ENCODE peak calls at places on chromosomes 7 and 10, in four cellular contexts. P is AG04450, K is dorsolateral prefrontal cortex, Q is psoas muscle. W is an unnamed sample.

GRCh38 chr10:71889388-71889987 is 38.4 kb upstream of the PSAP start:
- DNase-seq in P (no peak), K (no peak), Q (no peak), W (no peak)

GRCh38 chr10:482036-482435 is 207.4 kb downstream of the DIP2C start:
- DNase-seq in P (no peak), K (no peak), Q (peak; percentile 62), W (no peak)

GRCh38 chr7:93249749-93250148 is 17.6 kb downstream of the VPS50 start:
- DNase-seq in P (no peak), K (no peak), Q (no peak), W (no peak)

GRCh38 chr10:77698267-77698932 is 60.8 kb upstream of the KCNMA1 start:
- DNase-seq in P (no peak), K (no peak), Q (no peak), W (no peak)

GRCh38 chr10:72274730-72275350 is 1.1 kb downstream of the DDIT4 start:
- DNase-seq in P (no peak), K (peak; percentile 70), Q (peak; percentile 93), W (peak; percentile 73)

GRCh38 chr10:46229144-46229563 is 57.6 kb upstream of the ANTXRL start:
- DNase-seq in P (no peak), K (peak; percentile 23), Q (no peak), W (no peak)

GRCh38 chr7:44534087-44534486 is 7.0 kb downstream of the NPC1L1 start:
- DNase-seq in P (peak; percentile 42), K (no peak), Q (no peak), W (no peak)

GRCh38 chr7:150668472-150668911 is 17.0 kb upstream of the GIMAP2 start:
- DNase-seq in P (no peak), K (no peak), Q (no peak), W (no peak)

GRCh38 chr7:115968166-115968565 is 62.4 kb downstream of the TFEC start:
- DNase-seq in P (no peak), K (no peak), Q (no peak), W (no peak)

GRCh38 chr10:46019541-46020343 is 10.7 kb downstream of the NCOA4 start:
- DNase-seq in P (no peak), K (no peak), Q (no peak), W (no peak)

GRCh38 chr7:95999481-95999880 is 227.1 kb downstream of the DYNC1I1 start:
- DNase-seq in P (no peak), K (no peak), Q (no peak), W (no peak)

GRCh38 chr10:84665883-84666463 is 337.6 kb downstream of the CCSER2 start:
- DNase-seq in P (no peak), K (no peak), Q (no peak), W (peak; percentile 71)

GRCh38 chr10:43998021-43998809 is 349.5 kb upstream of the ZNF32 start:
- DNase-seq in P (no peak), K (no peak), Q (no peak), W (no peak)

GRCh38 chr10:109922353-109922975 is 847 bp downstream of the XPNPEP1 start:
- DNase-seq in P (no peak), K (no peak), Q (no peak), W (no peak)

GRCh38 chr7:127751062-127751722 is 99.2 kb downstream of the SND1 start:
- DNase-seq in P (peak; percentile 62), K (no peak), Q (no peak), W (no peak)

GRCh38 chr10:13483073-13483472 is 45.7 kb downstream of the BEND7 start:
- DNase-seq in P (no peak), K (no peak), Q (no peak), W (no peak)

GRCh38 chr7:47581442-47581820 is 480 bp downstream of the TNS3 start:
- DNase-seq in P (no peak), K (no peak), Q (no peak), W (peak; percentile 83)

GRCh38 chr7:86793129-86793528 is 149.4 kb downstream of the GRM3 start:
- DNase-seq in P (no peak), K (no peak), Q (no peak), W (no peak)

GRCh38 chr10:90227786-90228185 is 526.4 kb downstream of the KIF20B start:
- DNase-seq in P (no peak), K (no peak), Q (no peak), W (no peak)

GRCh38 chr7:142379445-142379844 is 121.6 kb upstream of the PRSS58 start:
- DNase-seq in P (no peak), K (no peak), Q (no peak), W (no peak)

GRCh38 chr7:142377567-142377966 is 119.7 kb upstream of the PRSS58 start:
- DNase-seq in P (no peak), K (no peak), Q (no peak), W (no peak)

GRCh38 chr7:142376356-142376997 is 118.6 kb upstream of the PRSS58 start:
- DNase-seq in P (no peak), K (no peak), Q (no peak), W (no peak)

GRCh38 chr7:142372727-142373126 is 114.9 kb upstream of the PRSS58 start:
- DNase-seq in P (no peak), K (no peak), Q (peak; percentile 67), W (no peak)

GRCh38 chr7:142375710-142376313 is 118.0 kb upstream of the PRSS58 start:
- DNase-seq in P (no peak), K (no peak), Q (peak; percentile 63), W (no peak)
- TF ChIP-seq CTCF in P (no peak), K (no peak), Q (peak; percentile 24), W (no peak)

GRCh38 chr7:20257212-20257611 is 40.0 kb upstream of the MACC1 start:
- DNase-seq in P (no peak), K (no peak), Q (no peak), W (no peak)

GRCh38 chr7:20264623-20265022 is 47.4 kb upstream of the MACC1 start:
- DNase-seq in P (no peak), K (no peak), Q (no peak), W (no peak)

GRCh38 chr7:20260219-20260618 is 43.0 kb upstream of the MACC1 start:
- DNase-seq in P (no peak), K (no peak), Q (no peak), W (no peak)
- H3K27ac ChIP-seq in P (no peak overlapping the region), K (no peak overlapping the region), Q (no peak overlapping the region), W (no peak overlapping the region)

GRCh38 chr7:55975944-55976633 is 11.7 kb downstream of the NIPSNAP2 start:
- DNase-seq in P (no peak), K (no peak), Q (no peak), W (no peak)

GRCh38 chr7:55973747-55974250 is 9.4 kb downstream of the NIPSNAP2 start:
- DNase-seq in P (no peak), K (no peak), Q (no peak), W (no peak)

GRCh38 chr7:55983537-55983936 is 19.2 kb downstream of the NIPSNAP2 start:
- DNase-seq in P (no peak), K (no peak), Q (no peak), W (no peak)

GRCh38 chr7:55980266-55980665 is 15.9 kb downstream of the NIPSNAP2 start:
- DNase-seq in P (no peak), K (no peak), Q (no peak), W (no peak)

DNA sequence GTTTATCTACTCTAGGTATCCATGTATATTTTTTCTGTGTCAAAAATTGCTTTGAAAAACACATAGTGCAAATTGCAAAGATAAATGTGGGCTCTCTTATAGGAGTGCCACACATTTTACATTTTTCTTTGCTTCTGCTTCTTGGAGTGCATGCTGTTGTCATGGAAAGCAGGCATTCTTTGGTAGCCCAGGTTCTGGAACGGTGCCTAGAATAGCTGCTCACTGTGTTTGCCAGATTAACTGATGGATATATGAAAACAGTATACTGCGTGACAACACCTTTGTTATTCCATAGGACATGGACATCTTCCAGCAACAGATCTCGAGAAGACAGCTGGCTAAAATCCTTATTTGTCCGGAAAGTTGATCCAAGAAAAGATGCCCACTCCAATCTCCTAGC is 13.4 kb downstream of the NIPSNAP2 start:
- DNase-seq in P (no peak), K (no peak), Q (no peak), W (no peak)
- H3K4me3 ChIP-seq in P (no peak overlapping the region), K (no peak overlapping the region), Q (no peak overlapping the region), W (no peak overlapping the region)

DNA sequence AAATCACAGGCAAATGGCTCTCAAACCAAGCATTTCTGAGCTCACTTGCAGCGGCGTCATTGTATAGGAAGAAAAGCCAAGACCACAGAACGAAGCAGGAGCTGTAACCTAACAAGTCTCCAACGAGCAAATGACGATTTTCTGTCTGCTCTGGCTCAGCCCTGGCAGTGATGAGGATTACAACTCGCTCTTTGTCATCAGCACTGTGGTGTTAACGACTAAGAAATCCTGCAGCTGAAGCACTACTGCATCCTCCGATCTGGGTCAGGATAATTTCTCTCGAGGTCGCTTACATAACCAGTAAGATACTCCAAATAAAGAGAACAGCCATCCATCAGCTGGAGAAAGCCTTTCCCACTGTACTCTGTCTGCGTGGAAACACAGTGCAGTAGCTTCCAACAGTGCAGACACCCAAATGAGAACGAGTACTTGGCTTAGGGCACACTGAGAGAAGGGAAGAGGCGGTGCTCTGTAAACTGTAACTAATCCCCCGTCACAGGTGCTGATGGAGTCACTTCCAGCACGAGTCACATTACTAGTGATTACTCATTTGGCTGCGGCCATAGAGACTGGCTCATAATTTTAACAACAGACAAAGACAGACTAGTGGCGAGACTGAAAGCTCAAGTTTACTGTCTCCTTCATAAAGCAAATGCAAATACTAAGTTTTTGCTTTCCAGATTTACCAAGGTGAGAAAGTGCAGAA is 135.8 kb downstream of the NRBF2 start:
- DNase-seq in P (peak; percentile 84), K (peak; percentile 65), Q (peak; percentile 84), W (no peak)
- TF ChIP-seq CTCF in P (peak; percentile 33), K (no peak), Q (peak; percentile 47), W (peak; percentile 45)

DNA sequence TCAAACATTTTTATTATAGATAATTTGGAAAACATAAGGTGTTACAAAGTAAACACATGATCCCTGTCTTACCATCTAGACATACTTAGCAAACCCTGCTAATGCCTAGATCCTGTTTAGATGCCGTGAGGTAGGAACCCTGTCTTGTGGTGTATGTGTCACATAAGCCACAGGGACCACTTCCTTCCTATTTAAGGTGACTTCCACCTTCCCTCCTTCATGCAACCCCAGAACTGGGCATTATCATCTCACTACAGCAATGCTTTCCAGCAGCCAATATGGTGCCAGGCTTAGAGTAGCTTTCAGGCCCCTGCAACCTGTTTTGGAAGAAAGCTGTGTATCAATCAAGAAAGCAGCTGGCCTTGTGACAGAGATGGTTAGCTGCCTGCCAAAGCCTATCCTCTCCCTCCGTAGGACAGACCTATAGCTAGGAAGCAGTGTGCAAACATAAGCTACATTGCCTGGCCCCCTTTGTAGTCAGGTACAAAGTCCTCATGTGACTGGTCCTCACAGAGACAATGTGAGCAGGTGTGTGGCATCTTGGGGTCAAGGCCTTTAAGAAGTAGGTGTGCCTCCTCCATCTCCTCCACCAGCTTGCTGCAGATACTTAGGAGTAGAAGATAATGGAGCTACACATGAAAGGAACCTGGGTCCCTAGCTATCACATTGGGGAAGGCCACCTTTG is 146.8 kb downstream of the SPAG6 start:
- DNase-seq in P (no peak), K (no peak), Q (no peak), W (no peak)
- H3K27ac ChIP-seq in P (no peak overlapping the region), K (peak overlapping the region; percentile 82), Q (no peak overlapping the region), W (no peak overlapping the region)

GRCh38 chr7:101936223-101936611 is 118.8 kb downstream of the CUX1 start:
- DNase-seq in P (no peak), K (no peak), Q (no peak), W (no peak)
- H3K4me3 ChIP-seq in P (peak overlapping the region; percentile 20), K (peak overlapping the region; percentile 47), Q (peak overlapping the region; percentile 56), W (no peak overlapping the region)

W was measured in left lung.